ENCODE peak calls at places on chromosome 22, in four cellular contexts. One of them, this sample, is unnamed.

GRCh38 chr22:29092243-29092642 is 19.4 kb downstream of the KREMEN1 start:
- DNase-seq in KG1: no peak
- DNase-seq in cortex of kidney: no peak
- DNase-seq in AG10803: no peak
- DNase-seq in this sample: no peak

GRCh38 chr22:47715866-47716578 is 953.6 kb downstream of the TBC1D22A start:
- DNase-seq in KG1: no peak
- DNase-seq in cortex of kidney: no peak
- DNase-seq in AG10803: no peak
- DNase-seq in this sample: no peak

GRCh38 chr22:41216984-41217383 is 11.9 kb downstream of the L3MBTL2 start:
- DNase-seq in KG1: no peak
- DNase-seq in cortex of kidney: no peak
- DNase-seq in AG10803: no peak
- DNase-seq in this sample: no peak

GRCh38 chr22:24305260-24305692 is 34.6 kb downstream of the SPECC1L start:
- DNase-seq in KG1: peak; percentile 34
- DNase-seq in cortex of kidney: no peak
- DNase-seq in AG10803: peak; percentile 12
- DNase-seq in this sample: no peak

GRCh38 chr22:26527167-26527566 is 14.9 kb upstream of the TFIP11 start:
- DNase-seq in KG1: no peak
- DNase-seq in cortex of kidney: no peak
- DNase-seq in AG10803: no peak
- DNase-seq in this sample: no peak

GRCh38 chr22:45948081-45948648 is 28.8 kb downstream of the WNT7B start:
- DNase-seq in KG1: no peak
- DNase-seq in cortex of kidney: no peak
- DNase-seq in AG10803: no peak
- DNase-seq in this sample: no peak

GRCh38 chr22:34975721-34976120 is 90.2 kb upstream of the ISX start:
- DNase-seq in KG1: no peak
- DNase-seq in cortex of kidney: no peak
- DNase-seq in AG10803: peak; percentile 7
- DNase-seq in this sample: no peak

GRCh38 chr22:49356428-49356827 is 471.2 kb downstream of the BRD1 start:
- DNase-seq in KG1: no peak
- DNase-seq in cortex of kidney: no peak
- DNase-seq in AG10803: no peak
- DNase-seq in this sample: no peak

GRCh38 chr22:37201066-37201820 is 11.0 kb downstream of the SSTR3 start:
- DNase-seq in KG1: no peak
- DNase-seq in cortex of kidney: no peak
- DNase-seq in AG10803: no peak
- DNase-seq in this sample: no peak

GRCh38 chr22:36356708-36357694 is 30.8 kb downstream of the MYH9 start:
- DNase-seq in KG1: no peak
- DNase-seq in cortex of kidney: no peak
- DNase-seq in AG10803: no peak
- DNase-seq in this sample: no peak

GRCh38 chr22:45617948-45618347 is 53.7 kb upstream of the ATXN10 start:
- DNase-seq in KG1: no peak
- DNase-seq in cortex of kidney: no peak
- DNase-seq in AG10803: no peak
- DNase-seq in this sample: no peak

GRCh38 chr22:40190501-40190900 is 12.8 kb downstream of the TNRC6B start:
- DNase-seq in KG1: no peak
- DNase-seq in cortex of kidney: no peak
- DNase-seq in AG10803: no peak
- DNase-seq in this sample: no peak

GRCh38 chr22:35631597-35631996 is 14.5 kb upstream of the MB start:
- DNase-seq in KG1: no peak
- DNase-seq in cortex of kidney: no peak
- DNase-seq in AG10803: peak; percentile 31
- DNase-seq in this sample: no peak

GRCh38 chr22:43343262-43343988 is at the start of gene SCUBE1:
- DNase-seq in KG1: no peak
- DNase-seq in cortex of kidney: no peak
- DNase-seq in AG10803: no peak
- DNase-seq in this sample: no peak

GRCh38 chr22:26401726-26402125 is 27.3 kb upstream of the ASPHD2 start:
- DNase-seq in KG1: no peak
- DNase-seq in cortex of kidney: no peak
- DNase-seq in AG10803: no peak
- DNase-seq in this sample: no peak

GRCh38 chr22:18060646-18061620 is 16.9 kb upstream of the PEX26 start:
- DNase-seq in KG1: no peak
- DNase-seq in cortex of kidney: no peak
- DNase-seq in AG10803: peak; percentile 49
- DNase-seq in this sample: no peak

GRCh38 chr22:35375031-35375430 is 5.9 kb upstream of the HMOX1 start:
- DNase-seq in KG1: no peak
- DNase-seq in cortex of kidney: no peak
- DNase-seq in AG10803: peak; percentile 83
- DNase-seq in this sample: no peak

GRCh38 chr22:45717787-45718186 is 46.2 kb downstream of the ATXN10 start:
- DNase-seq in KG1: no peak
- DNase-seq in cortex of kidney: no peak
- DNase-seq in AG10803: peak; percentile 80
- DNase-seq in this sample: peak; percentile 69

GRCh38 chr22:39908121-39908520 is 7.2 kb downstream of the GRAP2 start:
- DNase-seq in KG1: no peak
- DNase-seq in cortex of kidney: no peak
- DNase-seq in AG10803: no peak
- DNase-seq in this sample: no peak

GRCh38 chr22:30969532-30970355 is 679 bp downstream of the TUG1 start:
- DNase-seq in KG1: no peak
- DNase-seq in cortex of kidney: no peak
- DNase-seq in AG10803: peak; percentile 45
- DNase-seq in this sample: no peak

GRCh38 chr22:48632641-48633246 is 1194.9 kb downstream of the BRD1 start:
- DNase-seq in KG1: no peak
- DNase-seq in cortex of kidney: no peak
- DNase-seq in AG10803: no peak
- DNase-seq in this sample: no peak

GRCh38 chr22:45918455-45919370 is 58.2 kb downstream of the WNT7B start:
- DNase-seq in KG1: no peak
- DNase-seq in cortex of kidney: no peak
- DNase-seq in AG10803: no peak
- DNase-seq in this sample: no peak

GRCh38 chr22:21907638-21908522 is 40.4 kb upstream of the MAPK1 start:
- DNase-seq in KG1: no peak
- DNase-seq in cortex of kidney: no peak
- DNase-seq in AG10803: no peak
- DNase-seq in this sample: no peak

GRCh38 chr22:38034278-38034882 is 22.8 kb upstream of the PICK1 start:
- DNase-seq in KG1: no peak
- DNase-seq in cortex of kidney: no peak
- DNase-seq in AG10803: peak; percentile 82
- DNase-seq in this sample: peak; percentile 32

GRCh38 chr22:23240639-23241389 is 60.5 kb downstream of the BCR start:
- DNase-seq in KG1: no peak
- DNase-seq in cortex of kidney: no peak
- DNase-seq in AG10803: no peak
- DNase-seq in this sample: no peak

GRCh38 chr22:27903805-27904473 is 15.1 kb downstream of the PITPNB start:
- DNase-seq in KG1: no peak
- DNase-seq in cortex of kidney: no peak
- DNase-seq in AG10803: no peak
- DNase-seq in this sample: no peak

GRCh38 chr22:28799125-28799833 is 1.1 kb downstream of the XBP1 start:
- DNase-seq in KG1: no peak
- DNase-seq in cortex of kidney: no peak
- DNase-seq in AG10803: peak; percentile 98
- DNase-seq in this sample: peak; percentile 82

This sample was measured in BJ.